ENCODE peak calls at places on chromosomes 12 and 14, in six cellular contexts. D is fibroblast of pulmonary artery; Z is AG09319; N is CD4-positive, alpha-beta T cell; Y is astrocyte of the spinal cord; I is transverse colon. Q is an unnamed sample.

GRCh38 chr12:67426067-67426466 is 156.9 kb downstream of the CAND1 start:
- DNase-seq in Z (peak; percentile 77), N (no peak), D (peak; percentile 53), I (no peak), Y (peak; percentile 93), Q (peak; percentile 48)

GRCh38 chr12:40947812-40948211 is 240.3 kb upstream of the PDZRN4 start:
- DNase-seq in Z (no peak), N (no peak), I (no peak), Y (no peak), D (no peak), Q (no peak)

GRCh38 chr12:19799216-19799615 is 359.9 kb downstream of the AEBP2 start:
- DNase-seq in Y (peak; percentile 88), Z (no peak), I (no peak), D (peak; percentile 37), N (no peak), Q (no peak)

GRCh38 chr12:77766224-77766623 is 64.5 kb upstream of the NAV3 start:
- DNase-seq in N (no peak), Y (no peak), Z (no peak), D (peak; percentile 34), I (no peak), Q (no peak)

GRCh38 chr14:57492859-57493258 is 798 bp downstream of the CCDC198 start:
- DNase-seq in Z (peak; percentile 5), I (no peak), Y (peak; percentile 63), N (no peak), D (peak; percentile 41), Q (peak; percentile 32)

GRCh38 chr14:20620798-20621478 is 20.6 kb downstream of the OR6S1 start:
- DNase-seq in N (no peak), I (no peak), Z (no peak), Y (no peak), D (no peak), Q (no peak)

GRCh38 chr12:94609917-94610443 is 40.4 kb downstream of the TMCC3 start:
- DNase-seq in N (no peak), Z (no peak), I (no peak), D (no peak), Y (no peak), Q (no peak)

GRCh38 chr12:80187660-80188090 is 88.3 kb downstream of the OTOGL start:
- DNase-seq in I (no peak), Z (no peak), Y (peak; percentile 56), N (no peak), D (peak; percentile 49), Q (peak; percentile 34)

GRCh38 chr12:1287446-1287975 is 296.5 kb downstream of the ERC1 start:
- DNase-seq in Z (no peak), I (no peak), D (no peak), Y (no peak), N (no peak), Q (no peak)

GRCh38 chr14:100115236-100115635 is 44.2 kb downstream of the DEGS2 start:
- DNase-seq in I (no peak), N (no peak), D (no peak), Y (no peak), Z (no peak), Q (no peak)

GRCh38 chr12:17372508-17372907 is 717.5 kb downstream of the RERGL start:
- DNase-seq in Z (no peak), Y (no peak), N (no peak), D (no peak), I (no peak), Q (no peak)

GRCh38 chr14:52048132-52048531 is 20.7 kb downstream of the NID2 start:
- DNase-seq in Z (no peak), N (no peak), I (no peak), D (no peak), Y (no peak), Q (no peak)

GRCh38 chr12:916240-916639 is 33.3 kb downstream of the RAD52 start:
- DNase-seq in D (no peak), I (peak; percentile 10), N (peak; percentile 35), Z (no peak), Y (no peak), Q (no peak)

GRCh38 chr12:54358620-54358944 is 5.7 kb downstream of the GPR84 start:
- DNase-seq in N (no peak), Y (no peak), D (no peak), Z (no peak), I (no peak), Q (no peak)

GRCh38 chr12:116160883-116161458 is 116.5 kb downstream of the MED13L start:
- DNase-seq in D (no peak), Y (no peak), I (no peak), N (no peak), Z (no peak), Q (no peak)

GRCh38 chr14:20624495-20625070 is 16.9 kb downstream of the OR6S1 start:
- DNase-seq in N (peak; percentile 35), Y (peak; percentile 52), D (peak; percentile 76), Z (no peak), I (peak; percentile 82), Q (no peak)

GRCh38 chr12:121444842-121445202 is 44.9 kb downstream of the RNF34 start:
- DNase-seq in N (no peak), D (no peak), I (no peak), Z (no peak), Y (no peak), Q (no peak)

GRCh38 chr12:31390991-31391390 is 65.0 kb upstream of the SINHCAF start:
- DNase-seq in N (no peak), Z (no peak), I (no peak), Y (no peak), D (no peak), Q (no peak)

GRCh38 chr14:100546051-100546443 is 41.2 kb downstream of the BEGAIN start:
- DNase-seq in D (no peak), Z (no peak), N (no peak), Y (no peak), I (no peak), Q (no peak)

GRCh38 chr12:4115570-4115969 is 158.0 kb upstream of the CCND2 start:
- DNase-seq in I (no peak), N (no peak), Z (no peak), Y (no peak), D (no peak), Q (no peak)
- TF ChIP-seq CTCF in I (no peak), N (no peak), Z (no peak), Y (no peak), D (no peak), Q (no peak)

GRCh38 chr14:41825622-41826021 is 218.9 kb downstream of the LRFN5 start:
- DNase-seq in Z (no peak), D (no peak), I (no peak), Y (no peak), N (no peak), Q (no peak)

GRCh38 chr14:41824441-41824840 is 217.8 kb downstream of the LRFN5 start:
- DNase-seq in N (no peak), Y (no peak), D (no peak), Z (no peak), I (no peak), Q (no peak)
- TF ChIP-seq CTCF in N (no peak), Y (peak; percentile 14), D (no peak), Z (no peak), I (no peak), Q (no peak)

GRCh38 chr12:26520154-26520553 is 312.8 kb downstream of the ITPR2 start:
- DNase-seq in Z (no peak), D (no peak), Y (no peak), N (no peak), I (no peak), Q (no peak)
- TF ChIP-seq CTCF in Z (no peak), D (no peak), Y (no peak), N (no peak), I (no peak), Q (no peak)

GRCh38 chr14:22829661-22830328 is at the start of gene MRPL52:
- DNase-seq in N (peak; percentile 87), Y (peak; percentile 92), D (peak; percentile 87), I (peak; percentile 93), Z (no peak), Q (peak; percentile 78)
- TF ChIP-seq CTCF in N (no peak), Y (no peak), D (no peak), I (no peak), Z (no peak), Q (no peak)

GRCh38 chr14:103336191-103336590 is 2.2 kb downstream of the EIF5 start:
- DNase-seq in Y (no peak), D (no peak), I (no peak), Z (no peak), N (no peak), Q (no peak)

GRCh38 chr14:103334644-103335603 is 887 bp downstream of the EIF5 start:
- DNase-seq in D (peak; percentile 66), N (peak; percentile 76), I (peak; percentile 84), Y (peak; percentile 80), Z (peak; percentile 41), Q (peak; percentile 51)

GRCh38 chr14:103332143-103332919 is 1.7 kb upstream of the EIF5 start:
- DNase-seq in Y (no peak), Z (no peak), N (no peak), D (no peak), I (no peak), Q (no peak)

GRCh38 chr14:103330536-103330935 is 3.5 kb upstream of the EIF5 start:
- DNase-seq in Y (no peak), I (no peak), N (no peak), D (no peak), Z (no peak), Q (no peak)

GRCh38 chr14:103333754-103334643 is at the start of gene EIF5:
- DNase-seq in I (peak; percentile 99), D (peak; percentile 99), Z (peak; percentile 98), Y (peak; percentile 99), N (peak; percentile 98), Q (peak; percentile 98)
- TF ChIP-seq CTCF in I (peak; percentile 30), D (no peak), Z (no peak), Y (peak; percentile 20), N (no peak), Q (no peak)

Q was measured in HFFc6.